ENCODE peak calls at places on chromosomes 13 and 19, in five cellular contexts. A is HepG2, N is H1, M is SK-N-SH, K is K562. G is an unnamed sample.

GRCh38 chr13:61728468-61728867 is 312.8 kb upstream of the PCDH20 start:
- DNase-seq in K (no peak), A (no peak), M (peak; percentile 2), N (no peak), G (no peak)

GRCh38 chr13:64639206-64639605 is 2590.9 kb downstream of the PCDH9 start:
- DNase-seq in M (no peak), A (no peak), K (no peak), N (no peak), G (no peak)

GRCh38 chr19:15015946-15016542 is 33.2 kb upstream of the CASP14 start:
- DNase-seq in K (peak; percentile 69), M (no peak), A (peak; percentile 14), N (no peak), G (no peak)

GRCh38 chr19:10864538-10864899 is 6.8 kb upstream of the CARM1 start:
- DNase-seq in N (peak; percentile 94), M (peak; percentile 91), K (peak; percentile 83), A (peak; percentile 68), G (peak; percentile 68)

GRCh38 chr19:9996541-9996940 is 13.8 kb downstream of the COL5A3 start:
- DNase-seq in K (no peak), A (no peak), N (no peak), M (no peak), G (no peak)

GRCh38 chr13:23984541-23984940 is 87.2 kb upstream of the C1QTNF9B start:
- DNase-seq in K (no peak), A (no peak), M (no peak), N (no peak), G (no peak)

GRCh38 chr13:22447132-22447886 is 733.5 kb upstream of the SGCG start:
- DNase-seq in A (no peak), K (no peak), M (no peak), N (no peak), G (no peak)

GRCh38 chr19:35977446-35978222 is 17.4 kb upstream of the SDHAF1 start:
- DNase-seq in A (peak; percentile 53), N (peak; percentile 86), K (peak; percentile 71), M (peak; percentile 59), G (no peak)

GRCh38 chr13:29934531-29935308 is 84.3 kb upstream of the UBL3 start:
- DNase-seq in A (no peak), K (no peak), M (no peak), N (no peak), G (no peak)

GRCh38 chr13:48318714-48319457 is 15.3 kb downstream of the RB1 start:
- DNase-seq in A (no peak), K (no peak), M (no peak), N (no peak), G (no peak)

GRCh38 chr19:35049456-35049855 is 7.9 kb downstream of the HPN start:
- DNase-seq in M (no peak), K (no peak), N (no peak), A (no peak), G (no peak)

GRCh38 chr19:1725100-1726064 is 27.9 kb upstream of the ONECUT3 start:
- DNase-seq in N (peak; percentile 86), A (peak; percentile 25), K (peak; percentile 100), M (peak; percentile 100), G (peak; percentile 70)

GRCh38 chr13:79560954-79561353 is 80.0 kb downstream of the NDFIP2 start:
- DNase-seq in A (no peak), K (no peak), M (no peak), N (no peak), G (no peak)

GRCh38 chr13:35518337-35518736 is 41.8 kb upstream of the MAB21L1 start:
- DNase-seq in A (no peak), K (no peak), N (no peak), M (no peak), G (no peak)

GRCh38 chr13:32409561-32410440 is 18.1 kb downstream of the N4BP2L1 start:
- DNase-seq in N (peak; percentile 69), M (no peak), A (no peak), K (no peak), G (no peak)

GRCh38 chr19:30222428-30222873 is 149.7 kb upstream of the ZNF536 start:
- DNase-seq in N (peak; percentile 90), K (peak; percentile 74), M (peak; percentile 46), A (no peak), G (no peak)

GRCh38 chr19:7618771-7619510 is 10.4 kb downstream of the XAB2 start:
- DNase-seq in N (no peak), K (no peak), M (peak; percentile 87), A (no peak), G (no peak)

GRCh38 chr13:38386421-38386820 is 36.8 kb downstream of the UFM1 start:
- DNase-seq in N (no peak), M (no peak), A (no peak), K (no peak), G (no peak)

GRCh38 chr13:111361873-111362648 is 41.6 kb downstream of the TEX29 start:
- DNase-seq in M (no peak), K (no peak), N (peak; percentile 28), A (no peak), G (no peak)

GRCh38 chr13:19759669-19760068 is 23.1 kb downstream of the PSPC1 start:
- DNase-seq in K (no peak), N (no peak), A (no peak), M (no peak), G (no peak)

GRCh38 chr13:44169018-44169909 is 204.4 kb upstream of the SERP2 start:
- DNase-seq in K (no peak), M (no peak), A (no peak), N (no peak), G (no peak)

GRCh38 chr19:16041571-16042386 is 34.5 kb upstream of the TPM4 start:
- DNase-seq in A (peak; percentile 52), N (peak; percentile 99), M (peak; percentile 90), K (peak; percentile 93), G (peak; percentile 69)

GRCh38 chr19:55443045-55443823 is at the start of gene SHISA7:
- DNase-seq in N (peak; percentile 58), A (no peak), M (peak; percentile 58), K (peak; percentile 51), G (no peak)

GRCh38 chr13:21319869-21320641 is 139.0 kb downstream of the ZDHHC20 start:
- DNase-seq in M (no peak), N (no peak), K (no peak), A (no peak), G (no peak)

GRCh38 chr13:107835339-107836018 is 379.9 kb downstream of the LIG4 start:
- DNase-seq in M (no peak), A (no peak), N (no peak), K (no peak), G (no peak)

GRCh38 chr19:11027381-11027780 is 61.9 kb upstream of the LDLR start:
- DNase-seq in A (no peak), K (no peak), M (no peak), N (no peak), G (no peak)

GRCh38 chr13:52371736-52372247 is 34.2 kb downstream of the THSD1 start:
- DNase-seq in M (peak; percentile 24), K (no peak), A (peak; percentile 66), N (no peak), G (no peak)
- TF ChIP-seq TAF1 in M (no peak), K (no peak), A (no peak), N (no peak), G (no peak)

GRCh38 chr19:3268326-3268725 is 43.9 kb downstream of the CELF5 start:
- DNase-seq in A (no peak), K (no peak), N (no peak), M (no peak), G (no peak)
- TF ChIP-seq TAF1 in A (no peak), K (no peak), N (no peak), M (no peak), G (no peak)

GRCh38 chr19:37412700-37413099 is 41.8 kb downstream of the ZNF527 start:
- DNase-seq in A (no peak), K (no peak), N (no peak), M (no peak), G (no peak)

DNA sequence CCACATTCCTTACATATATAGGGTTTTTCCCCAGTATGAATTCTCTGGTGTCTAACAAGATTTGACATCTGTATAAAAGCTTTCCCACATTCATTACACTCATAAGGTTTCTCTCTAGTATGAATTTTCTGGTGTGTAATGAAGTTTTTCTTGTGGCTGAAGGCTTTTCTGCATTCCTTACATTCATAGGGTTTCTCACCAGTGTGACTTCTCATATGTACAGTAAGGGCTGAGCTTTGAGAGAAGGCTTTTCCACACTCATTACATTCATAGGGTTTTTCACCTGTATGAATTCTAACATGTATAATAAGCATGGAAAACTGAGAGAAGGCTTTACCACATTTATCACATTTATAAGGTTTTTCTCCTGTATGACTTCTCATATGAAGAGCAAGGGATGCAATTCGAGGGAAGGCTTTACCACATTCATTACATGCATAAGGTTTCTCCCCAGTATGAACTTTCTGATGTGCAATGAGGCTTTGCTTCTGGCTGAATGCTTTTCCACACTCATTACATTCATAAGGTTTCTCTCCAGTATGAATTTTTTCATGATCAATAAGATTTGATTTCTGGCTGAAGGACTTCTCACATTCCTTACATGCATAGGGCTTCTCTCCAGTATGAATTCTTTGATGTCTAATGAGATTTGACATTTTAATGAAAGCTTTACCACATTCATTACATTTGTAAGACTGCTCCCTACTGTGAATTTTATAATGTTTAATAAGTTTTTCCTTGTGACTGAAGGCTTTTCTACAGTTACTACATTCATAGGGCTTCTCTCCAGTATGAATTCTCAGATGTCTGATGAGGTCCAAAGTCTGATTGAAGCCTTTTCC is 42.6 kb downstream of the ZNF527 start:
- DNase-seq in N (no peak), M (no peak), A (no peak), K (no peak), G (no peak)
- TF ChIP-seq TAF1 in N (no peak), M (no peak), A (no peak), K (no peak), G (no peak)

DNA sequence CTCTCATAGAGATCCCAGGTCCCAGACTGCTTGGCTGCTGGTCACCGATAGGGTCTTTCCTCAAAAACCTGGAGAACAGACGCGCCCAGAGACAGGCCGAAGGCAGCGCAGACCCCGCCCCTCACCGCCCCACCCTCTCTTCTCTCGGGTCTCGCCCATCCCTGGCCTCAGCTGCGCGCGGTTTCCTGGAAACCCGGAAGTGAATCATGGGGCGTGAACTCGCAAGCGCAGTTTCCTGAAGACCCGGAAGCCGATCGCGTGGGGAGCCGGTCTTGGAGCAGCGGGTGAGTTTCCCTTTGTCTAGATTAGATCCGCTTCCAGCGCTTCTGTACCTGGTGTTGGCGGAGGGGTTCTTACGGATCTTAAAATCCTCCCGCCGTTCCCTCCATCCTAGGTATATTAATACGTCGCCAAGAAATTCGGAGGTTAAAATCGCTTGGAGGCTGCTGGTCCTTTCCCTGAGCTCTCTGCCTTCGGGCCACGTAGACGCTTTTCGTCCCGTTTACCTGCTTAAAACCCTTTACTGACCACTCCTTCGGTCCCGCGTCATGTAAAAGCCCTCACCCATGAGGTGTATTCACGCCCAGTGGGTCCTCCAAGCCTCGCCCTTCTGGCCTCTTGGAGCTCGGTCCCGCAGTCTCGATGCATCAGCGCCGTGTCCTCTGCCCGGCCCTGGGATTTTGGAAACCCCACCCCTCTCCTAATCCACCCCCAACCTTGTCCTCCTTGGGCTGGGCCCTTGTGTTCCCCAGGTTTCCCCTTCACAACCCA is at the start of gene ZNF578:
- DNase-seq in A (no peak), M (peak; percentile 95), N (no peak), K (peak; percentile 51), G (peak; percentile 29)
- TF ChIP-seq TAF1 in A (no peak), M (no peak), N (no peak), K (no peak), G (no peak)